ENCODE peak calls at places on chromosomes 1 and 21, in eight cellular contexts. X is progenitor cell of endocrine pancreas, I is GM20000, M is tibial artery, R is lower leg skin, G is fibroblast of the aortic adventitia, O is pancreas, S is heart left ventricle. J is an unnamed sample.

GRCh38 chr1:208909011-208909410 is 664.8 kb upstream of the PLXNA2 start:
- DNase-seq in X (no peak), I (no peak), M (no peak), R (no peak), G (peak), O (no peak), S (no peak), J (no peak)

GRCh38 chr1:155479205-155479604 is 83.4 kb downstream of the ASH1L start:
- DNase-seq in X (no peak), I (no peak), M (no peak), R (no peak), G (peak), O (no peak), S (no peak), J (no peak)

GRCh38 chr21:14685568-14685967 is 139.5 kb upstream of the SAMSN1 start:
- DNase-seq in X (no peak), I (no peak), M (no peak), R (no peak), G (no peak), O (no peak), S (no peak), J (no peak)

GRCh38 chr21:34589511-34590282 is 25.2 kb downstream of the RCAN1 start:
- DNase-seq in X (no peak), I (no peak), M (no peak), R (no peak), G (no peak), O (peak), S (no peak), J (no peak)

GRCh38 chr1:77275194-77275593 is 6.6 kb upstream of the AK5 start:
- DNase-seq in X (no peak), I (no peak), M (no peak), R (no peak), G (no peak), O (no peak), S (no peak), J (no peak)

GRCh38 chr21:35202431-35202830 is 153.3 kb upstream of the RUNX1 start:
- DNase-seq in X (no peak), I (no peak), M (no peak), R (no peak), G (peak), O (no peak), S (no peak), J (no peak)

GRCh38 chr1:152866321-152866720 is 6.5 kb downstream of the LCE7A start:
- DNase-seq in X (no peak), I (no peak), M (no peak), R (no peak), G (no peak), O (no peak), S (no peak), J (no peak)

GRCh38 chr1:2009297-2010053 is 5.9 kb upstream of the CFAP74 start:
- DNase-seq in X (no peak), I (no peak), M (no peak), R (no peak), G (no peak), O (no peak), S (no peak), J (no peak)

GRCh38 chr1:186454996-186455395 is 5.9 kb downstream of the PDC start:
- DNase-seq in X (no peak), I (no peak), M (no peak), R (no peak), G (no peak), O (peak), S (no peak), J (no peak)

GRCh38 chr1:223363057-223363855 is 720 bp downstream of the SUSD4 start:
- DNase-seq in X (peak), I (no peak), M (no peak), R (no peak), G (peak), O (peak), S (peak), J (peak)

GRCh38 chr1:180415985-180416633 is 86.3 kb downstream of the ACBD6 start:
- DNase-seq in X (no peak), I (peak), M (no peak), R (no peak), G (peak), O (no peak), S (no peak), J (no peak)

GRCh38 chr1:61588736-61589381 is 136.1 kb downstream of the TM2D1 start:
- DNase-seq in X (peak), I (peak), M (no peak), R (no peak), G (peak), O (peak), S (peak), J (peak)

GRCh38 chr21:44883250-44883649 is 9.8 kb upstream of the PTTG1IP start:
- DNase-seq in X (no peak), I (no peak), M (no peak), R (no peak), G (no peak), O (no peak), S (no peak), J (no peak)

GRCh38 chr1:89890085-89890754 is 69.4 kb downstream of the LRRC8D start:
- DNase-seq in X (no peak), I (no peak), M (no peak), R (peak), G (peak), O (no peak), S (no peak), J (no peak)

GRCh38 chr1:63878914-63879313 is 105.1 kb downstream of the ROR1 start:
- DNase-seq in X (no peak), I (no peak), M (no peak), R (no peak), G (peak), O (no peak), S (no peak), J (no peak)

GRCh38 chr1:19311503-19311930 is 427 bp downstream of the AKR7A2 start:
- DNase-seq in X (no peak), I (peak), M (no peak), R (no peak), G (no peak), O (peak), S (no peak), J (no peak)

GRCh38 chr21:29854795-29855194 is 85.0 kb downstream of the GRIK1 start:
- DNase-seq in X (no peak), I (no peak), M (no peak), R (no peak), G (no peak), O (no peak), S (no peak), J (no peak)

GRCh38 chr1:54863267-54863665 is 23.7 kb downstream of the DHCR24 start:
- DNase-seq in X (no peak), I (no peak), M (peak), R (peak), G (no peak), O (no peak), S (no peak), J (no peak)

GRCh38 chr1:163094182-163094581 is 25.0 kb downstream of the RGS4 start:
- DNase-seq in X (no peak), I (no peak), M (no peak), R (no peak), G (no peak), O (no peak), S (no peak), J (no peak)

GRCh38 chr1:25091671-25092070 is 140.6 kb downstream of the SYF2 start:
- DNase-seq in X (no peak), I (no peak), M (no peak), R (no peak), G (no peak), O (no peak), S (no peak), J (no peak)

GRCh38 chr1:200038987-200039848 is 11.7 kb downstream of the NR5A2 start:
- DNase-seq in X (no peak), I (peak), M (peak), R (no peak), G (no peak), O (peak), S (peak), J (peak)

GRCh38 chr1:181931873-181932272 is 129.6 kb downstream of the ZNF648 start:
- DNase-seq in X (no peak), I (peak), M (no peak), R (no peak), G (no peak), O (no peak), S (no peak), J (no peak)

GRCh38 chr1:181113061-181113695 is 24.7 kb downstream of the IER5 start:
- DNase-seq in X (no peak), I (no peak), M (no peak), R (no peak), G (peak), O (no peak), S (no peak), J (no peak)

GRCh38 chr1:45880930-45881329 is 77.5 kb downstream of the MAST2 start:
- DNase-seq in X (no peak), I (no peak), M (no peak), R (no peak), G (peak), O (no peak), S (no peak), J (no peak)

GRCh38 chr1:94542088-94542671 is 621 bp upstream of the F3 start:
- DNase-seq in X (no peak), I (peak), M (no peak), R (peak), G (no peak), O (peak), S (peak), J (no peak)

GRCh38 chr1:93365813-93366212 is 20.1 kb downstream of the DR1 start:
- DNase-seq in X (no peak), I (no peak), M (no peak), R (no peak), G (no peak), O (no peak), S (no peak), J (no peak)

GRCh38 chr1:246602194-246602593 is 35.9 kb downstream of the CNST start:
- DNase-seq in X (no peak), I (no peak), M (no peak), R (no peak), G (peak), O (no peak), S (no peak), J (peak)

GRCh38 chr1:211133393-211133840 is 531 bp downstream of the KCNH1 start:
- DNase-seq in X (no peak), I (no peak), M (no peak), R (no peak), G (no peak), O (no peak), S (no peak), J (peak)

GRCh38 chr1:7967651-7968050 is 6.1 kb downstream of the PARK7 start:
- DNase-seq in X (no peak), I (no peak), M (no peak), R (no peak), G (no peak), O (no peak), S (no peak), J (no peak)

GRCh38 chr1:19463204-19463803 is 22.0 kb downstream of the CAPZB start:
- DNase-seq in X (no peak), I (no peak), M (no peak), R (no peak), G (no peak), O (no peak), S (no peak), J (peak)

GRCh38 chr1:58441699-58442098 is 104.8 kb downstream of the OMA1 start:
- DNase-seq in X (no peak), I (no peak), M (no peak), R (no peak), G (no peak), O (no peak), S (no peak), J (no peak)

GRCh38 chr1:145916745-145917144 is 1.8 kb downstream of the PEX11B start:
- DNase-seq in X (no peak), I (no peak), M (no peak), R (peak), G (no peak), O (no peak), S (no peak), J (no peak)

GRCh38 chr1:55700359-55701130 is 485.4 kb upstream of the USP24 start:
- DNase-seq in X (no peak), I (no peak), M (no peak), R (no peak), G (peak), O (no peak), S (no peak), J (no peak)

GRCh38 chr1:103220503-103221095 is 112.3 kb upstream of the COL11A1 start:
- DNase-seq in X (no peak), I (no peak), M (no peak), R (no peak), G (peak), O (no peak), S (no peak), J (no peak)

GRCh38 chr1:36204347-36204909 is 19.8 kb upstream of the THRAP3 start:
- DNase-seq in X (no peak), I (peak), M (peak), R (no peak), G (no peak), O (no peak), S (peak), J (no peak)

GRCh38 chr1:6106977-6107376 is 61.3 kb downstream of the KCNAB2 start:
- DNase-seq in X (no peak), I (no peak), M (no peak), R (no peak), G (no peak), O (no peak), S (no peak), J (peak)

GRCh38 chr1:67700692-67701410 is 15.8 kb downstream of the GADD45A start:
- DNase-seq in X (peak), I (peak), M (no peak), R (no peak), G (peak), O (no peak), S (peak), J (peak)

GRCh38 chr21:38937286-38937790 is 131.6 kb downstream of the ETS2 start:
- DNase-seq in X (no peak), I (no peak), M (no peak), R (no peak), G (no peak), O (no peak), S (no peak), J (no peak)
- TF ChIP-seq CTCF in X (no peak), I (no peak), M (no peak), R (no peak), G (no peak), O (no peak), S (no peak), J (no peak)

GRCh38 chr1:31354266-31354665 is 18.6 kb downstream of the FABP3 start:
- DNase-seq in X (no peak), I (no peak), M (no peak), R (no peak), G (peak), O (no peak), S (no peak), J (no peak)
- TF ChIP-seq CTCF in X (no peak), I (no peak), M (no peak), R (no peak), G (no peak), O (no peak), S (no peak), J (no peak)

GRCh38 chr1:48469616-48470500 is 2.1 kb downstream of the SPATA6 start:
- DNase-seq in X (no peak), I (no peak), M (peak), R (no peak), G (peak), O (peak), S (peak), J (no peak)

GRCh38 chr1:48471103-48471502 is 901 bp downstream of the SPATA6 start:
- DNase-seq in X (no peak), I (no peak), M (no peak), R (no peak), G (peak), O (no peak), S (no peak), J (no peak)

GRCh38 chr1:48470506-48470905 is 1.5 kb downstream of the SPATA6 start:
- DNase-seq in X (no peak), I (no peak), M (peak), R (no peak), G (no peak), O (no peak), S (peak), J (no peak)

GRCh38 chr1:48472747-48473146 is 743 bp upstream of the SPATA6 start:
- DNase-seq in X (no peak), I (no peak), M (no peak), R (no peak), G (no peak), O (no peak), S (no peak), J (no peak)

DNA sequence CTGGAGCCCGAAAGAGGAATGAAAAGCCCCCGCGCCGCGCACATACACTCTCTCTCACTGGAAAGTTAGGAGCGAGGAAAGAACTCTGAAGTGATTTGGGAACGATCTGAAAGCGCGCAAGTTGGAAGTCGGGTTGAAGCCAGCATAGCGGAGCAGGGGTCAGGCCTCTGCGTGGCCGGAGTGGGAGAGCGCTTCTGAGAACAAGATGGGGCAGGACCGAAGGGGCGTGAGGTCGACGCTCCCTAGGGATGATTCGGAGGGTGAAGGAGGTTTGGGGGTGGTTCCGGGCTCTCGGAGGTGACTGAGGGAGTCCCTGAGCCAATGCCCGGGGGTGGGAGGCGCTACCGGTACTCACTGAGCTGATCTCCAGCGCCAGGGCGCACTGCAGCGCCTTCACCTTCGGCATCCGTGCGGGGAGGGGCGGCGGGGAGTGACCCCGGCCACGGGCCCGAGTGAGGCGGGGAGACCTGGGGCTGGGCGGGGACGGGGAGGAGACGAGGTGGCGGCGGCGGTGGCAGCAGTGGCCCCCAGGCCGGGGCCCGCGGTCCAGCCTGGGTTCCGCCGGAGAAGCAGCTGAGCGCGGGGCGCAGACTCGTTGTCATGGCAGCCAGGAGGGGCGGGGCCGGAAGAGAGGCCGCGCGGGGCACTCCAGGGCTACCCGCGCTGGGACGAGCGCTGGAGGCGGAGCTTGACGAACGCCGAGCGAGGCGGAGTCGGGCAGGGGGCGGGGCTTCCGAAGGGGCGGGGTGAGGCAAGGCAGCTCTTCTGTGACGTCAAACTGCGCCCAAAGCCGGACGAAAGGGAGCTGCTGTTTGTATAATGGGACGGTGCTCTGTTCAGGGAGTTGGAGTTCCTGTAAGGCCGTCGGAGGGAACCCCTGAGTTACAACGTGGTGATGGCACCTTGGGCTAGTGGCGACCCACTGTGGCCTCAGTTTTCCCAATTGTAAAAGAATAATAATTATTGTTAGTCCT is at the start of gene SPATA6:
- DNase-seq in X (peak), I (peak), M (peak), R (peak), G (peak), O (peak), S (peak), J (peak)
- TF ChIP-seq CTCF in X (no peak), I (no peak), M (no peak), R (no peak), G (no peak), O (no peak), S (no peak), J (no peak)

DNA sequence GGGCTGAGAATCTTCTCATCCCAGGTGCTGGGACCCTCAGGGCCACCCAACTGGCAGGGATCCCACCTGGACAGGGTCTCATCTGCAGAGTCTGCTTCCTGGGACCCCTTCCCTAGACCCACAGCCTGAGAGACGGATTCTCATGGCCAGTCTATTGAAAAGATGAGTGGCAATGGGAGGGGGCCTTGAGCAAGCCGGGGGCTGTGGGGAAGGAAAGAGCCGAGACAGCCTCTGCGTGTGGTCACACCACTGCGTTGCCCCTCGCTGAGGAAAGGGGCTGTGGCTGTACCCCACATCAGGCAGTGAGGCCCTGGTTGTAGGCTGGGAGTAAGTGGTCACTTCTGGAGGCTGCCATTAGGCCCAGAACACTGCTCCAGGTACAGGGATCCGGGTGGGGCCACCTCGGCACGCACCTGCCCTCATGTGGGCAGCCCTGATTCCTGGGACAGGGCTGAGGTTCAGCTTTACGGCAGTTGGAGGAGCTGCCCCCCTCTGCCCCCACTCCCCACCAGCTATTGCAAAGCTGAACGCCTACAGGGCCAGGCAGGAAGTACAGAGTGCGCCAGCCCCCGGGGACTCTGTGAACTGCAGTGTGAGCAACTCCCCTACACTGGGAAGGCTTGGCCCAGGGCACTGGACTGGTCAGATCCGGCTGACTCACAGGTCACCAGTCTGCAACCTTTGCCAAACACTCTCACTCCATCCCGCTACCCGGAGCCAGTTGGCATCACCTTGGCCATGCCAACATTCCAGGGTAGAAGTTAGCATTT is 106.9 kb downstream of the RIPK4 start:
- DNase-seq in X (no peak), I (no peak), M (peak), R (peak), G (peak), O (no peak), S (no peak), J (no peak)
- TF ChIP-seq CTCF in X (no peak), I (no peak), M (peak), R (no peak), G (peak), O (no peak), S (no peak), J (no peak)

GRCh38 chr1:203475012-203475981 is at the start of gene PRELP:
- DNase-seq in X (peak), I (no peak), M (peak), R (peak), G (peak), O (peak), S (peak), J (no peak)
- TF ChIP-seq CTCF in X (no peak), I (no peak), M (no peak), R (no peak), G (peak), O (no peak), S (no peak), J (no peak)

DNA sequence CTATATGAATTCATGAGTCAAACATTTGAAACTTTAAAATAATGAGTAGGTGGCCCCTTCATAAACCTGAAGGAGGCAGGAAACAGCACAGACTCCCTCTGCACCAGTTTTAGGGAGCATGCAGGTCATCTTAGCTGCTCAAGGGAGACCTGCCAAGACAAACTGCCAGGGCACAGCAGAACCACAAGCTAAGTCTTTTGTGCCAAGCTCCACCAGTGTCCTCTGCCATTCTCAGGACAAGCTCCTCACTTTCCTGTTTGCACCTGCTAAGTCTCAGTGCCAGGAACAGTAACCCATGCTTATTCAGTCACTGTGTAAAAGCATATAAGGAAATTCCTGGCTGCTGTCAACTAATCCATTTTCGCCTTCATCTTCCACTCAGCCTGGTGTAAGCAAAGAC is 368.9 kb downstream of the SEC16B start:
- DNase-seq in X (no peak), I (no peak), M (no peak), R (no peak), G (no peak), O (no peak), S (no peak), J (no peak)
- TF ChIP-seq CTCF in X (no peak), I (no peak), M (no peak), R (no peak), G (no peak), O (no peak), S (no peak), J (no peak)

GRCh38 chr21:41660748-41661147 is 106.1 kb downstream of the RIPK4 start:
- DNase-seq in X (no peak), I (no peak), M (peak), R (peak), G (no peak), O (no peak), S (no peak), J (no peak)
- TF ChIP-seq CTCF in X (no peak), I (no peak), M (no peak), R (no peak), G (no peak), O (no peak), S (no peak), J (no peak)

J was measured in activated CD8-positive, alpha-beta T cell treated with anti-CD3 and anti-CD28 coated beads for 36 hours.